ENCODE peak calls at places on chromosome 5, in seven cellular contexts. B, T, Z, O, H, W and I are unnamed samples.

GRCh38 chr5:133473291-133473690 is 139.1 kb downstream of the FSTL4 start:
- DNase-seq in B (no peak), T (no peak), Z (no peak), O (no peak), H (no peak), W (no peak), I (no peak)

GRCh38 chr5:97623441-97623840 is 440.4 kb upstream of the RIOK2 start:
- DNase-seq in B (no peak), T (no peak), Z (no peak), O (no peak), H (no peak), W (no peak), I (no peak)

GRCh38 chr5:75847561-75848021 is 130.4 kb upstream of the POC5 start:
- DNase-seq in B (no peak), T (peak), Z (no peak), O (no peak), H (no peak), W (no peak), I (no peak)

GRCh38 chr5:133932441-133933168 is 35.8 kb downstream of the C5orf15 start:
- DNase-seq in B (no peak), T (peak), Z (no peak), O (no peak), H (no peak), W (no peak), I (no peak)

GRCh38 chr5:17928571-17928970 is 294.3 kb downstream of the TAF11L14 start:
- DNase-seq in B (no peak), T (no peak), Z (no peak), O (no peak), H (no peak), W (no peak), I (no peak)

GRCh38 chr5:66459728-66460127 is 136.5 kb upstream of the MAST4 start:
- DNase-seq in B (no peak), T (no peak), Z (no peak), O (no peak), H (no peak), W (no peak), I (no peak)

GRCh38 chr5:126956991-126957390 is 73.4 kb downstream of the MARCHF3 start:
- DNase-seq in B (no peak), T (no peak), Z (no peak), O (no peak), H (no peak), W (no peak), I (no peak)

GRCh38 chr5:54553659-54554207 is 36.2 kb downstream of the SNX18 start:
- DNase-seq in B (no peak), T (no peak), Z (no peak), O (peak), H (peak), W (no peak), I (no peak)

GRCh38 chr5:14142202-14142855 is 813 bp upstream of the TRIO start:
- DNase-seq in B (no peak), T (no peak), Z (no peak), O (no peak), H (no peak), W (peak), I (no peak)

GRCh38 chr5:54743997-54744788 is 226.6 kb downstream of the SNX18 start:
- DNase-seq in B (no peak), T (peak), Z (peak), O (no peak), H (no peak), W (peak), I (no peak)

GRCh38 chr5:93579561-93580386 is 1.2 kb downstream of the NR2F1-AS1 start:
- DNase-seq in B (no peak), T (no peak), Z (peak), O (peak), H (no peak), W (peak), I (no peak)

GRCh38 chr5:79093762-79094161 is 17.8 kb upstream of the BHMT start:
- DNase-seq in B (no peak), T (no peak), Z (no peak), O (no peak), H (no peak), W (no peak), I (peak)

GRCh38 chr5:154756871-154757646 is 1.9 kb downstream of the LARP1 start:
- DNase-seq in B (peak), T (peak), Z (peak), O (peak), H (peak), W (peak), I (peak)

GRCh38 chr5:132505641-132506040 is 15.1 kb upstream of the IRF1 start:
- DNase-seq in B (peak), T (no peak), Z (no peak), O (no peak), H (no peak), W (no peak), I (no peak)

GRCh38 chr5:39624268-39624886 is 199.6 kb upstream of the DAB2 start:
- DNase-seq in B (no peak), T (no peak), Z (no peak), O (no peak), H (no peak), W (peak), I (no peak)

GRCh38 chr5:126394211-126394828 is 28.9 kb upstream of the GRAMD2B start:
- DNase-seq in B (no peak), T (no peak), Z (no peak), O (no peak), H (no peak), W (no peak), I (no peak)

GRCh38 chr5:128408622-128409021 is 129.4 kb downstream of the FBN2 start:
- DNase-seq in B (no peak), T (no peak), Z (no peak), O (no peak), H (no peak), W (peak), I (no peak)

GRCh38 chr5:96049398-96050272 is 88.0 kb upstream of the ELL2 start:
- DNase-seq in B (peak), T (no peak), Z (no peak), O (no peak), H (no peak), W (peak), I (no peak)

GRCh38 chr5:68533571-68534051 is 318.1 kb downstream of the PIK3R1 start:
- DNase-seq in B (no peak), T (no peak), Z (no peak), O (no peak), H (no peak), W (no peak), I (no peak)

GRCh38 chr5:664343-664993 is 28.7 kb downstream of the TPPP start:
- DNase-seq in B (no peak), T (no peak), Z (no peak), O (no peak), H (no peak), W (no peak), I (peak)

GRCh38 chr5:9279779-9280178 is 266.1 kb downstream of the SEMA5A start:
- DNase-seq in B (no peak), T (no peak), Z (no peak), O (no peak), H (no peak), W (no peak), I (no peak)

GRCh38 chr5:160342413-160342941 is 27.9 kb downstream of the C1QTNF2 start:
- DNase-seq in B (no peak), T (no peak), Z (peak), O (no peak), H (no peak), W (peak), I (no peak)

GRCh38 chr5:88675159-88675757 is 207.7 kb downstream of the MEF2C start:
- DNase-seq in B (no peak), T (peak), Z (no peak), O (peak), H (no peak), W (no peak), I (no peak)

GRCh38 chr5:119373449-119373858 is 17.6 kb downstream of the TNFAIP8 start:
- DNase-seq in B (no peak), T (no peak), Z (no peak), O (no peak), H (no peak), W (no peak), I (no peak)

GRCh38 chr5:137753227-137753985 is 757 bp downstream of the HNRNPA0 start:
- DNase-seq in B (peak), T (peak), Z (peak), O (peak), H (no peak), W (no peak), I (peak)

GRCh38 chr5:154320209-154320608 is 125.6 kb upstream of the SAP30L start:
- DNase-seq in B (no peak), T (no peak), Z (no peak), O (no peak), H (no peak), W (no peak), I (no peak)

GRCh38 chr5:173697931-173698579 is 81.6 kb upstream of the BOD1 start:
- DNase-seq in B (no peak), T (peak), Z (no peak), O (no peak), H (no peak), W (no peak), I (no peak)

GRCh38 chr5:43161244-43161643 is 30.8 kb upstream of the NIM1K start:
- DNase-seq in B (no peak), T (no peak), Z (no peak), O (no peak), H (no peak), W (no peak), I (no peak)

GRCh38 chr5:164148292-164148691 is 642.9 kb downstream of the MAT2B start:
- DNase-seq in B (no peak), T (no peak), Z (no peak), O (no peak), H (no peak), W (no peak), I (no peak)

GRCh38 chr5:144390133-144390532 is 219.5 kb downstream of the KCTD16 start:
- DNase-seq in B (no peak), T (no peak), Z (no peak), O (no peak), H (no peak), W (peak), I (no peak)

GRCh38 chr5:52800394-52801213 is 12.9 kb downstream of the ITGA1 start:
- DNase-seq in B (peak), T (peak), Z (peak), O (peak), H (peak), W (peak), I (peak)

GRCh38 chr5:38104497-38105230 is 153.7 kb upstream of the EGFLAM start:
- DNase-seq in B (no peak), T (no peak), Z (no peak), O (no peak), H (no peak), W (peak), I (no peak)

GRCh38 chr5:178489281-178489976 is 100.8 kb downstream of the COL23A1 start:
- DNase-seq in B (no peak), T (no peak), Z (no peak), O (no peak), H (no peak), W (peak), I (peak)
- H3K27ac ChIP-seq in B (no peak), T (no peak), Z (no peak), O (no peak), H (no peak), W (no peak), I (no peak)

GRCh38 chr5:171924493-171925122 is 81.8 kb downstream of the FBXW11 start:
- DNase-seq in B (no peak), T (peak), Z (no peak), O (no peak), H (no peak), W (no peak), I (no peak)

GRCh38 chr5:171920765-171921391 is 85.6 kb downstream of the FBXW11 start:
- DNase-seq in B (no peak), T (no peak), Z (no peak), O (no peak), H (no peak), W (no peak), I (no peak)

GRCh38 chr5:171931163-171931562 is 75.3 kb downstream of the FBXW11 start:
- DNase-seq in B (no peak), T (no peak), Z (no peak), O (no peak), H (no peak), W (no peak), I (no peak)

GRCh38 chr5:171927345-171927941 is 79.0 kb downstream of the FBXW11 start:
- DNase-seq in B (no peak), T (peak), Z (no peak), O (no peak), H (no peak), W (peak), I (no peak)

DNA sequence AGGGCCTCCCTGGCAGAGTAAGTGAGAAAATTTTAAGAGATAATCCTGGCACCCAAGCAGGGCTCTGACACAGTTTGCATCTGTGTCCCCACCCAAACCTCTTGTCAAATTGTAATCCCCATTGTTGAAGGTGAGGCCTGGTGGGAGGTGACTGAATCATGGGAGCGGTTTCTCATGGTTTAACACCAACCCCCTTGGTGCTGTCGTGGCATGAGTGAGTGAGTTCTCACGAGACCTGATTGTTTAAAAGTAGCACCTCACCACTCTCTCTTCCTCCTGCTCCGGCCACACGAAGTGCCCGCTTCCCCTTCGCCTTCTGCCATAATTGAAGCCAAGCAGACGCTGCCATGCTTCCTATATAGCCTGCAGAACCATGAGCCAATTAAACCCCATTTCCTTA is 80.1 kb downstream of the FBXW11 start:
- DNase-seq in B (no peak), T (no peak), Z (no peak), O (no peak), H (no peak), W (no peak), I (no peak)
- H3K27ac ChIP-seq in B (no peak), T (no peak), Z (no peak), O (no peak), H (no peak), W (no peak), I (no peak)

GRCh38 chr5:135434591-135435466 is 12.3 kb downstream of the DCANP1 start:
- DNase-seq in B (no peak), T (no peak), Z (peak), O (no peak), H (no peak), W (no peak), I (no peak)
- H3K27ac ChIP-seq in B (no peak), T (no peak), Z (no peak), O (no peak), H (no peak), W (no peak), I (no peak)

GRCh38 chr5:157388148-157388547 is 71.9 kb upstream of the NIPAL4 start:
- DNase-seq in B (no peak), T (no peak), Z (no peak), O (no peak), H (no peak), W (peak), I (no peak)
- H3K27ac ChIP-seq in B (no peak), T (no peak), Z (no peak), O (no peak), H (no peak), W (peak), I (no peak)

DNA sequence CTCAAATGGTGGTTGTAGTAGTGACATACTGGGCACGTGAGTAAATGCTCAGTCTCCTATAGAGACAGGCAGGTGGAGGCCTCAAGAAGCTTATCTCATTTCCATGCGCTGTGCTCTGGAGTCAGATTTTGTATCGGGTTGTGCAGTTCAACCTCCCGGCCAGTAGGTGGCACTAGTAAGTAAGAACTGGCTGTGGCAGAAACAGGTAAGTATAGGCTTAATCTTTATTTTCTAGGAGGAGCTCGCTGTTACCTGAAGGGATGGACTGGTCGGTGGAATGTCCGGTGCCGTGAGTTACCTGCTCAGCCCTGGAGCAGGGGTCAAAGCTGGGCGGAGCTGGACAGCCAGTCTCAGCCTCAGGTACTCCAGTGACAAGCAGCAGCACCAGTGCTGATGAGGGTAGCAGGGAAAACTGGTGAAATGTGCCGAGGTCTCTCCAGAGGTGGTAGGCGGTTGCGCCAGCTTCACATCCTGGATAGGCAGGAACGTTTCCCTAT is 880.1 kb upstream of the SEMA6A start:
- DNase-seq in B (peak), T (peak), Z (peak), O (no peak), H (peak), W (no peak), I (peak)
- H3K27ac ChIP-seq in B (no peak), T (no peak), Z (no peak), O (no peak), H (no peak), W (no peak), I (no peak)

GRCh38 chr5:108661030-108661429 is 86.7 kb upstream of the FER start:
- DNase-seq in B (no peak), T (no peak), Z (no peak), O (no peak), H (no peak), W (peak), I (no peak)
- H3K27ac ChIP-seq in B (no peak), T (no peak), Z (no peak), O (no peak), H (no peak), W (no peak), I (no peak)

GRCh38 chr5:151006704-151007334 is 13.6 kb upstream of the GPX3 start:
- DNase-seq in B (no peak), T (no peak), Z (peak), O (no peak), H (no peak), W (no peak), I (no peak)

GRCh38 chr5:151005975-151006576 is 14.3 kb upstream of the GPX3 start:
- DNase-seq in B (peak), T (no peak), Z (peak), O (no peak), H (no peak), W (peak), I (peak)

GRCh38 chr5:151007430-151008123 is 12.8 kb upstream of the GPX3 start:
- DNase-seq in B (no peak), T (no peak), Z (no peak), O (no peak), H (no peak), W (no peak), I (no peak)

GRCh38 chr5:151008906-151009305 is 11.5 kb upstream of the GPX3 start:
- DNase-seq in B (no peak), T (no peak), Z (no peak), O (no peak), H (no peak), W (no peak), I (no peak)

DNA sequence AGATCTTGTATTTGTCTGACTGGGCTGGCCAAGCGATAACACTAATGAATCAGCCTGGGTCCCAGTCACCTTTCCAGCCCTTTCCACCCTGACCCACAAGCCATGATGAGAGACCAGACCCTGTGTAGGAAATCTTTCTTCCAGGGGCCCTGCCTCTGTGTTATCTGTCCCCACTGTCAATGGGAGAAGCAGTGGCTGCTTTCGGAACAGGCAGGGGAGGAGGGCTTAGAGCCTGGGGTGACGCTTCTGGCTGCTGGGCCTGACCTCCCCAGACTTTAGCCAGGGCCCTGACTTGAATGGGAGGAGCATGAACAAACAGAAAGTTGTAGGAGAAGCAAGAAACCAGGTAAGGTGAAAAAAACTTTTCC is 12.3 kb upstream of the GPX3 start:
- DNase-seq in B (no peak), T (no peak), Z (no peak), O (no peak), H (no peak), W (no peak), I (no peak)
- H3K27ac ChIP-seq in B (no peak), T (no peak), Z (no peak), O (no peak), H (no peak), W (no peak), I (no peak)

GRCh38 chr5:122915717-122916399 is 70.4 kb downstream of the SNX24 start:
- DNase-seq in B (no peak), T (no peak), Z (no peak), O (no peak), H (no peak), W (peak), I (no peak)

GRCh38 chr5:122919969-122920368 is 74.6 kb downstream of the SNX24 start:
- DNase-seq in B (no peak), T (no peak), Z (no peak), O (no peak), H (no peak), W (no peak), I (no peak)

GRCh38 chr5:122921826-122922225 is 76.4 kb downstream of the SNX24 start:
- DNase-seq in B (no peak), T (no peak), Z (no peak), O (no peak), H (no peak), W (peak), I (no peak)

GRCh38 chr5:122916490-122916889 is 71.1 kb downstream of the SNX24 start:
- DNase-seq in B (no peak), T (no peak), Z (no peak), O (no peak), H (no peak), W (no peak), I (no peak)
- H3K27ac ChIP-seq in B (no peak), T (no peak), Z (no peak), O (no peak), H (no peak), W (no peak), I (no peak)